ENCODE peak calls at places on chromosomes 6 and 20, in four cellular contexts. One of them, this sample, is unnamed.

GRCh38 chr20:25076731-25077609 is 5.0 kb downstream of the VSX1 start:
- DNase-seq in body of pancreas: peak
- DNase-seq in NAMALWA: peak
- DNase-seq in sciatic nerve: peak
- DNase-seq in this sample: peak

GRCh38 chr6:124158024-124158423 is 354.4 kb downstream of the NKAIN2 start:
- DNase-seq in body of pancreas: no peak
- DNase-seq in NAMALWA: no peak
- DNase-seq in sciatic nerve: no peak
- DNase-seq in this sample: no peak

GRCh38 chr6:1027109-1027794 is 284.6 kb upstream of the FOXQ1 start:
- DNase-seq in body of pancreas: no peak
- DNase-seq in sciatic nerve: no peak
- DNase-seq in NAMALWA: no peak
- DNase-seq in this sample: no peak

GRCh38 chr6:169425628-169426370 is 172.2 kb upstream of the THBS2 start:
- DNase-seq in sciatic nerve: no peak
- DNase-seq in NAMALWA: no peak
- DNase-seq in body of pancreas: no peak
- DNase-seq in this sample: no peak

GRCh38 chr6:19525673-19526072 is 311.5 kb upstream of the ID4 start:
- DNase-seq in NAMALWA: no peak
- DNase-seq in sciatic nerve: no peak
- DNase-seq in body of pancreas: no peak
- DNase-seq in this sample: no peak

GRCh38 chr6:112086744-112087135 is 542 bp downstream of the TUBE1 start:
- DNase-seq in NAMALWA: peak
- DNase-seq in sciatic nerve: no peak
- DNase-seq in body of pancreas: no peak
- DNase-seq in this sample: peak

GRCh38 chr6:17493286-17493685 is 99.9 kb downstream of the CAP2 start:
- DNase-seq in sciatic nerve: no peak
- DNase-seq in NAMALWA: no peak
- DNase-seq in body of pancreas: no peak
- DNase-seq in this sample: peak

GRCh38 chr20:16664031-16664430 is 65.8 kb upstream of the SNRPB2 start:
- DNase-seq in NAMALWA: no peak
- DNase-seq in sciatic nerve: no peak
- DNase-seq in body of pancreas: no peak
- DNase-seq in this sample: no peak

GRCh38 chr20:31594002-31594557 is 11.0 kb upstream of the ID1 start:
- DNase-seq in body of pancreas: no peak
- DNase-seq in sciatic nerve: no peak
- DNase-seq in NAMALWA: no peak
- DNase-seq in this sample: no peak

GRCh38 chr20:6590891-6591679 is 176.4 kb upstream of the BMP2 start:
- DNase-seq in sciatic nerve: no peak
- DNase-seq in NAMALWA: no peak
- DNase-seq in body of pancreas: no peak
- DNase-seq in this sample: no peak

GRCh38 chr6:109093732-109094131 is 914 bp downstream of the SESN1 start:
- DNase-seq in NAMALWA: peak
- DNase-seq in sciatic nerve: no peak
- DNase-seq in body of pancreas: no peak
- DNase-seq in this sample: peak

GRCh38 chr6:146292506-146292905 is 251.1 kb upstream of the RAB32 start:
- DNase-seq in sciatic nerve: no peak
- DNase-seq in NAMALWA: no peak
- DNase-seq in body of pancreas: no peak
- DNase-seq in this sample: no peak

GRCh38 chr6:21856096-21856825 is 262.7 kb downstream of the SOX4 start:
- DNase-seq in body of pancreas: peak
- DNase-seq in NAMALWA: no peak
- DNase-seq in sciatic nerve: no peak
- DNase-seq in this sample: peak

GRCh38 chr20:55893031-55893430 is 112.3 kb downstream of the CBLN4 start:
- DNase-seq in NAMALWA: no peak
- DNase-seq in body of pancreas: no peak
- DNase-seq in sciatic nerve: no peak
- DNase-seq in this sample: peak

GRCh38 chr6:70956451-70957283 is at the start of gene B3GAT2:
- DNase-seq in NAMALWA: no peak
- DNase-seq in sciatic nerve: no peak
- DNase-seq in body of pancreas: no peak
- DNase-seq in this sample: no peak

GRCh38 chr20:15760217-15760567 is 813.1 kb downstream of the KIF16B start:
- DNase-seq in NAMALWA: no peak
- DNase-seq in body of pancreas: no peak
- DNase-seq in sciatic nerve: no peak
- DNase-seq in this sample: no peak

GRCh38 chr6:55794136-55794812 is 81.1 kb downstream of the BMP5 start:
- DNase-seq in body of pancreas: no peak
- DNase-seq in NAMALWA: no peak
- DNase-seq in sciatic nerve: no peak
- DNase-seq in this sample: no peak

GRCh38 chr6:160967351-160967750 is 24.2 kb upstream of the MAP3K4 start:
- DNase-seq in sciatic nerve: no peak
- DNase-seq in NAMALWA: no peak
- DNase-seq in body of pancreas: no peak
- DNase-seq in this sample: no peak

GRCh38 chr20:64001607-64002011 is 20.7 kb downstream of the PRPF6 start:
- DNase-seq in NAMALWA: no peak
- DNase-seq in sciatic nerve: no peak
- DNase-seq in body of pancreas: peak
- DNase-seq in this sample: no peak

GRCh38 chr20:38805958-38806854 is 709 bp downstream of the PPP1R16B start:
- DNase-seq in NAMALWA: peak
- DNase-seq in sciatic nerve: peak
- DNase-seq in body of pancreas: no peak
- DNase-seq in this sample: peak

GRCh38 chr20:57389695-57390603 is 1.2 kb upstream of the RBM38 start:
- DNase-seq in body of pancreas: no peak
- DNase-seq in sciatic nerve: no peak
- DNase-seq in NAMALWA: peak
- DNase-seq in this sample: no peak

GRCh38 chr6:162621246-162621645 is 106.3 kb downstream of the PRKN start:
- DNase-seq in sciatic nerve: no peak
- DNase-seq in NAMALWA: no peak
- DNase-seq in body of pancreas: no peak
- DNase-seq in this sample: peak

GRCh38 chr20:58233881-58234528 is 5.6 kb upstream of the ANKRD60 start:
- DNase-seq in NAMALWA: peak
- DNase-seq in body of pancreas: no peak
- DNase-seq in sciatic nerve: no peak
- DNase-seq in this sample: peak

GRCh38 chr6:87174078-87174579 is 18.8 kb downstream of the ZNF292 start:
- DNase-seq in NAMALWA: no peak
- DNase-seq in sciatic nerve: no peak
- DNase-seq in body of pancreas: peak
- DNase-seq in this sample: no peak

GRCh38 chr6:158233214-158233795 is 65.2 kb downstream of the GTF2H5 start:
- DNase-seq in NAMALWA: no peak
- DNase-seq in body of pancreas: no peak
- DNase-seq in sciatic nerve: no peak
- DNase-seq in this sample: no peak

GRCh38 chr6:5084787-5085637 is at the start of gene PPP1R3G:
- DNase-seq in NAMALWA: no peak
- DNase-seq in sciatic nerve: peak
- DNase-seq in body of pancreas: peak
- DNase-seq in this sample: peak

GRCh38 chr20:37194616-37195015 is 15.3 kb upstream of the MROH8 start:
- DNase-seq in sciatic nerve: peak
- DNase-seq in NAMALWA: no peak
- DNase-seq in body of pancreas: no peak
- DNase-seq in this sample: no peak

GRCh38 chr6:108738684-108739406 is 109.4 kb upstream of the ARMC2 start:
- DNase-seq in sciatic nerve: no peak
- DNase-seq in body of pancreas: no peak
- DNase-seq in NAMALWA: no peak
- DNase-seq in this sample: no peak

GRCh38 chr6:16698988-16699868 is 62.0 kb downstream of the ATXN1 start:
- DNase-seq in body of pancreas: no peak
- DNase-seq in sciatic nerve: no peak
- DNase-seq in NAMALWA: peak
- DNase-seq in this sample: peak

GRCh38 chr6:137550527-137550926 is 56.3 kb upstream of the OLIG3 start:
- DNase-seq in NAMALWA: peak
- DNase-seq in body of pancreas: no peak
- DNase-seq in sciatic nerve: no peak
- DNase-seq in this sample: no peak

GRCh38 chr6:148367418-148368024 is 24.9 kb downstream of the SASH1 start:
- DNase-seq in NAMALWA: no peak
- DNase-seq in body of pancreas: peak
- DNase-seq in sciatic nerve: peak
- DNase-seq in this sample: no peak

GRCh38 chr20:409697-410559 is 1.8 kb downstream of the RBCK1 start:
- DNase-seq in body of pancreas: peak
- DNase-seq in NAMALWA: no peak
- DNase-seq in sciatic nerve: no peak
- DNase-seq in this sample: no peak

GRCh38 chr20:10940941-10941340 is 267.1 kb upstream of the JAG1 start:
- DNase-seq in sciatic nerve: no peak
- DNase-seq in body of pancreas: no peak
- DNase-seq in NAMALWA: no peak
- DNase-seq in this sample: no peak

GRCh38 chr6:159351707-159352106 is 182.5 kb downstream of the FNDC1 start:
- DNase-seq in NAMALWA: no peak
- DNase-seq in sciatic nerve: no peak
- DNase-seq in body of pancreas: no peak
- DNase-seq in this sample: no peak

GRCh38 chr6:44084231-44085014 is 42.8 kb downstream of the MRPL14 start:
- DNase-seq in NAMALWA: no peak
- DNase-seq in sciatic nerve: no peak
- DNase-seq in body of pancreas: no peak
- DNase-seq in this sample: peak

GRCh38 chr6:520820-521219 is 129.3 kb downstream of the IRF4 start:
- DNase-seq in NAMALWA: no peak
- DNase-seq in sciatic nerve: no peak
- DNase-seq in body of pancreas: no peak
- DNase-seq in this sample: no peak

GRCh38 chr6:146297815-146298214 is 245.8 kb upstream of the RAB32 start:
- DNase-seq in NAMALWA: no peak
- DNase-seq in body of pancreas: no peak
- DNase-seq in sciatic nerve: no peak
- DNase-seq in this sample: no peak

GRCh38 chr6:167842457-167842856 is 15.7 kb downstream of the AFDN start:
- DNase-seq in NAMALWA: no peak
- DNase-seq in sciatic nerve: no peak
- DNase-seq in body of pancreas: no peak
- DNase-seq in this sample: no peak